ENCODE peak calls at places on chromosomes 1 and 21, in six cellular contexts. One of them, this sample, is unnamed.

GRCh38 chr21:43613755-43614638 is 45.3 kb downstream of the HSF2BP start:
- DNase-seq in GM23248: no peak
- DNase-seq in stimulated activated CD8-positive, alpha-beta memory T cell treated with anti-CD3 and anti-CD28 coated beads, Interleukin-4, amount 100 ng/mL, for 1 hour: no peak
- DNase-seq in GM12865: peak; percentile 75
- DNase-seq in HTR-8/SVneo: no peak
- DNase-seq in stimulated activated CD4-positive, alpha-beta T cell treated with anti-CD3 and anti-CD28 coated beads, Interleukin-2, amount 100 ng/mL, for 24 hours: no peak
- DNase-seq in this sample: no peak

GRCh38 chr1:215521279-215521678 is 45.8 kb upstream of the KCTD3 start:
- DNase-seq in GM23248: no peak
- DNase-seq in stimulated activated CD8-positive, alpha-beta memory T cell treated with anti-CD3 and anti-CD28 coated beads, Interleukin-4, amount 100 ng/mL, for 1 hour: no peak
- DNase-seq in GM12865: no peak
- DNase-seq in HTR-8/SVneo: no peak
- DNase-seq in stimulated activated CD4-positive, alpha-beta T cell treated with anti-CD3 and anti-CD28 coated beads, Interleukin-2, amount 100 ng/mL, for 24 hours: no peak
- DNase-seq in this sample: no peak

GRCh38 chr1:210222288-210223006 is 10.1 kb upstream of the SERTAD4 start:
- DNase-seq in GM23248: no peak
- DNase-seq in stimulated activated CD8-positive, alpha-beta memory T cell treated with anti-CD3 and anti-CD28 coated beads, Interleukin-4, amount 100 ng/mL, for 1 hour: no peak
- DNase-seq in GM12865: no peak
- DNase-seq in HTR-8/SVneo: peak; percentile 51
- DNase-seq in stimulated activated CD4-positive, alpha-beta T cell treated with anti-CD3 and anti-CD28 coated beads, Interleukin-2, amount 100 ng/mL, for 24 hours: no peak
- DNase-seq in this sample: no peak

GRCh38 chr21:36297938-36298572 is 21.9 kb upstream of the MORC3 start:
- DNase-seq in GM23248: peak; percentile 82
- DNase-seq in stimulated activated CD8-positive, alpha-beta memory T cell treated with anti-CD3 and anti-CD28 coated beads, Interleukin-4, amount 100 ng/mL, for 1 hour: peak; percentile 48
- DNase-seq in GM12865: peak; percentile 95
- DNase-seq in HTR-8/SVneo: no peak
- DNase-seq in stimulated activated CD4-positive, alpha-beta T cell treated with anti-CD3 and anti-CD28 coated beads, Interleukin-2, amount 100 ng/mL, for 24 hours: peak; percentile 70
- DNase-seq in this sample: peak; percentile 83

GRCh38 chr1:24501371-24502167 is 1.1 kb upstream of the RCAN3 start:
- DNase-seq in GM23248: peak; percentile 62
- DNase-seq in stimulated activated CD8-positive, alpha-beta memory T cell treated with anti-CD3 and anti-CD28 coated beads, Interleukin-4, amount 100 ng/mL, for 1 hour: no peak
- DNase-seq in GM12865: peak; percentile 49
- DNase-seq in HTR-8/SVneo: peak; percentile 26
- DNase-seq in stimulated activated CD4-positive, alpha-beta T cell treated with anti-CD3 and anti-CD28 coated beads, Interleukin-2, amount 100 ng/mL, for 24 hours: peak; percentile 24
- DNase-seq in this sample: peak; percentile 70

GRCh38 chr1:220420700-220421099 is 107.2 kb upstream of the MARK1 start:
- DNase-seq in GM23248: no peak
- DNase-seq in stimulated activated CD8-positive, alpha-beta memory T cell treated with anti-CD3 and anti-CD28 coated beads, Interleukin-4, amount 100 ng/mL, for 1 hour: no peak
- DNase-seq in GM12865: no peak
- DNase-seq in HTR-8/SVneo: no peak
- DNase-seq in stimulated activated CD4-positive, alpha-beta T cell treated with anti-CD3 and anti-CD28 coated beads, Interleukin-2, amount 100 ng/mL, for 24 hours: no peak
- DNase-seq in this sample: no peak

GRCh38 chr1:193868425-193868824 is 682.0 kb upstream of the B3GALT2 start:
- DNase-seq in GM23248: no peak
- DNase-seq in stimulated activated CD8-positive, alpha-beta memory T cell treated with anti-CD3 and anti-CD28 coated beads, Interleukin-4, amount 100 ng/mL, for 1 hour: no peak
- DNase-seq in GM12865: no peak
- DNase-seq in HTR-8/SVneo: no peak
- DNase-seq in stimulated activated CD4-positive, alpha-beta T cell treated with anti-CD3 and anti-CD28 coated beads, Interleukin-2, amount 100 ng/mL, for 24 hours: no peak
- DNase-seq in this sample: no peak

GRCh38 chr21:35417762-35418161 is 368.7 kb upstream of the RUNX1 start:
- DNase-seq in GM23248: no peak
- DNase-seq in stimulated activated CD8-positive, alpha-beta memory T cell treated with anti-CD3 and anti-CD28 coated beads, Interleukin-4, amount 100 ng/mL, for 1 hour: no peak
- DNase-seq in GM12865: no peak
- DNase-seq in HTR-8/SVneo: no peak
- DNase-seq in stimulated activated CD4-positive, alpha-beta T cell treated with anti-CD3 and anti-CD28 coated beads, Interleukin-2, amount 100 ng/mL, for 24 hours: no peak
- DNase-seq in this sample: no peak

GRCh38 chr1:202106340-202107284 is 16.1 kb upstream of the GPR37L1 start:
- DNase-seq in GM23248: peak; percentile 25
- DNase-seq in stimulated activated CD8-positive, alpha-beta memory T cell treated with anti-CD3 and anti-CD28 coated beads, Interleukin-4, amount 100 ng/mL, for 1 hour: no peak
- DNase-seq in GM12865: no peak
- DNase-seq in HTR-8/SVneo: no peak
- DNase-seq in stimulated activated CD4-positive, alpha-beta T cell treated with anti-CD3 and anti-CD28 coated beads, Interleukin-2, amount 100 ng/mL, for 24 hours: no peak
- DNase-seq in this sample: no peak

GRCh38 chr1:23562138-23562819 is 3.0 kb upstream of the ID3 start:
- DNase-seq in GM23248: peak; percentile 100
- DNase-seq in stimulated activated CD8-positive, alpha-beta memory T cell treated with anti-CD3 and anti-CD28 coated beads, Interleukin-4, amount 100 ng/mL, for 1 hour: no peak
- DNase-seq in GM12865: peak; percentile 95
- DNase-seq in HTR-8/SVneo: peak; percentile 88
- DNase-seq in stimulated activated CD4-positive, alpha-beta T cell treated with anti-CD3 and anti-CD28 coated beads, Interleukin-2, amount 100 ng/mL, for 24 hours: peak; percentile 29
- DNase-seq in this sample: no peak

GRCh38 chr1:56631901-56632300 is 13.2 kb upstream of the PRKAA2 start:
- DNase-seq in GM23248: no peak
- DNase-seq in stimulated activated CD8-positive, alpha-beta memory T cell treated with anti-CD3 and anti-CD28 coated beads, Interleukin-4, amount 100 ng/mL, for 1 hour: no peak
- DNase-seq in GM12865: no peak
- DNase-seq in HTR-8/SVneo: no peak
- DNase-seq in stimulated activated CD4-positive, alpha-beta T cell treated with anti-CD3 and anti-CD28 coated beads, Interleukin-2, amount 100 ng/mL, for 24 hours: no peak
- DNase-seq in this sample: no peak

GRCh38 chr1:203744008-203744972 is 20.7 kb upstream of the LAX1 start:
- DNase-seq in GM23248: peak; percentile 47
- DNase-seq in stimulated activated CD8-positive, alpha-beta memory T cell treated with anti-CD3 and anti-CD28 coated beads, Interleukin-4, amount 100 ng/mL, for 1 hour: no peak
- DNase-seq in GM12865: peak; percentile 75
- DNase-seq in HTR-8/SVneo: no peak
- DNase-seq in stimulated activated CD4-positive, alpha-beta T cell treated with anti-CD3 and anti-CD28 coated beads, Interleukin-2, amount 100 ng/mL, for 24 hours: no peak
- DNase-seq in this sample: peak; percentile 38